ENCODE peak calls at places on chromosomes 13 and 19, in eight cellular contexts. Y is heart left ventricle; V is fibroblast of the aortic adventitia; A is brain microvascular endothelial cell; G is ascending aorta; C is GM12878; U is effector memory CD4-positive, alpha-beta T cell; Z is esophagus muscularis mucosa. Q is an unnamed sample.

GRCh38 chr13:83884141-83884540 is 1.9 kb upstream of the SLITRK1 start:
- DNase-seq in Y (no peak), V (no peak), A (no peak), G (no peak), C (no peak), U (no peak), Z (no peak), Q (no peak)

GRCh38 chr19:19817357-19817756 is 4.2 kb downstream of the ZNF506 start:
- DNase-seq in Y (no peak), V (no peak), A (no peak), G (no peak), C (no peak), U (peak), Z (no peak), Q (no peak)

GRCh38 chr19:6417713-6418561 is 6.7 kb downstream of the KHSRP start:
- DNase-seq in Y (no peak), V (no peak), A (no peak), G (no peak), C (no peak), U (no peak), Z (no peak), Q (no peak)

GRCh38 chr13:83935566-83935965 is 53.3 kb upstream of the SLITRK1 start:
- DNase-seq in Y (no peak), V (no peak), A (no peak), G (no peak), C (no peak), U (no peak), Z (no peak), Q (no peak)

GRCh38 chr19:31054430-31054829 is 294.8 kb downstream of the TSHZ3 start:
- DNase-seq in Y (peak), V (peak), A (peak), G (no peak), C (no peak), U (peak), Z (peak), Q (peak)

GRCh38 chr19:14472202-14472961 is 2.8 kb downstream of the PTGER1 start:
- DNase-seq in Y (peak), V (peak), A (no peak), G (peak), C (no peak), U (peak), Z (peak), Q (no peak)

GRCh38 chr19:30784850-30785459 is 412.8 kb downstream of the ZNF536 start:
- DNase-seq in Y (peak), V (peak), A (peak), G (peak), C (no peak), U (peak), Z (peak), Q (no peak)

GRCh38 chr19:14722127-14722526 is 32.3 kb downstream of the ZNF333 start:
- DNase-seq in Y (no peak), V (no peak), A (no peak), G (no peak), C (no peak), U (no peak), Z (no peak), Q (no peak)

GRCh38 chr19:40474737-40475136 is 7.9 kb downstream of the SPTBN4 start:
- DNase-seq in Y (no peak), V (no peak), A (no peak), G (no peak), C (no peak), U (no peak), Z (no peak), Q (no peak)

GRCh38 chr19:21134934-21135366 is 6.9 kb upstream of the ZNF431 start:
- DNase-seq in Y (no peak), V (no peak), A (no peak), G (no peak), C (no peak), U (no peak), Z (no peak), Q (no peak)

GRCh38 chr19:55703790-55704215 is 28.8 kb downstream of the EPN1 start:
- DNase-seq in Y (peak), V (peak), A (no peak), G (no peak), C (no peak), U (no peak), Z (no peak), Q (no peak)

GRCh38 chr13:30895773-30896172 is 10.3 kb upstream of the MEDAG start:
- DNase-seq in Y (no peak), V (peak), A (peak), G (peak), C (no peak), U (no peak), Z (no peak), Q (no peak)

GRCh38 chr19:4676955-4677731 is 7.0 kb upstream of the MYDGF start:
- DNase-seq in Y (no peak), V (peak), A (peak), G (no peak), C (no peak), U (no peak), Z (no peak), Q (no peak)

GRCh38 chr19:4673726-4674125 is 3.6 kb upstream of the MYDGF start:
- DNase-seq in Y (no peak), V (no peak), A (no peak), G (no peak), C (no peak), U (no peak), Z (no peak), Q (no peak)

GRCh38 chr19:4673216-4673615 is 3.1 kb upstream of the MYDGF start:
- DNase-seq in Y (no peak), V (no peak), A (no peak), G (no peak), C (no peak), U (no peak), Z (no peak), Q (no peak)

GRCh38 chr19:4678881-4679379 is 8.8 kb upstream of the MYDGF start:
- DNase-seq in Y (no peak), V (no peak), A (peak), G (no peak), C (no peak), U (no peak), Z (no peak), Q (no peak)

DNA sequence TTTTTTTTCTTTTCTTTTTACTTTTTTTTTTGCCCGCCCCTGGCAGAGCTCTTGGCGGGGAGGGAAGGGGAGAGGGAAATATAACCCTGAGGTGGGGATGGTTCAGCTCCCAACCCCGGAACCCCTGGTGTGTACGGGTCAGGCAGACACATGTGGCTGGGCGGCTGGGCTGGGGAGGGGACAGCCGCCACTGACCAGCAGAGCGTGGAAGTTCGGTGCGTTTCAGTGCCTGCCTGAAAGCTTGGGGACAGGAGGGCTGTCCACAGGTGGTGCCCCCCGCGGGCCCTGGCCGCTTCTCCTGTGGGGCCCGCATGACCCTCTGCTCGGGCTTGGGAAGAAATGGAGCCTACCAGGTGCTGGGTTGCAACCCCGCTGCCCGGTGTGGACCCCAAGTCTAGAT is 5.2 kb upstream of the MYDGF start:
- DNase-seq in Y (no peak), V (no peak), A (no peak), G (no peak), C (no peak), U (no peak), Z (no peak), Q (no peak)
- H3K4me3 ChIP-seq in Y (no peak), V (no peak), A (no peak), G (no peak), C (no peak), U (no peak), Z (no peak), Q (no peak)

GRCh38 chr13:110397445-110397844 is 90.4 kb downstream of the COL4A2 start:
- DNase-seq in Y (no peak), V (peak), A (no peak), G (peak), C (no peak), U (no peak), Z (no peak), Q (peak)
- H3K4me3 ChIP-seq in Y (no peak), V (peak), A (no peak), G (peak), C (no peak), U (no peak), Z (peak), Q (no peak)

GRCh38 chr13:110366733-110367132 is 59.6 kb downstream of the COL4A2 start:
- DNase-seq in Y (no peak), V (no peak), A (no peak), G (peak), C (no peak), U (no peak), Z (no peak), Q (no peak)
- H3K4me3 ChIP-seq in Y (no peak), V (no peak), A (no peak), G (no peak), C (no peak), U (no peak), Z (no peak), Q (no peak)

GRCh38 chr13:44577236-44578063 is 1.3 kb upstream of the TSC22D1 start:
- DNase-seq in Y (peak), V (peak), A (peak), G (peak), C (peak), U (peak), Z (peak), Q (peak)
- H3K4me3 ChIP-seq in Y (peak), V (peak), A (peak), G (peak), C (peak), U (peak), Z (peak), Q (peak)

DNA sequence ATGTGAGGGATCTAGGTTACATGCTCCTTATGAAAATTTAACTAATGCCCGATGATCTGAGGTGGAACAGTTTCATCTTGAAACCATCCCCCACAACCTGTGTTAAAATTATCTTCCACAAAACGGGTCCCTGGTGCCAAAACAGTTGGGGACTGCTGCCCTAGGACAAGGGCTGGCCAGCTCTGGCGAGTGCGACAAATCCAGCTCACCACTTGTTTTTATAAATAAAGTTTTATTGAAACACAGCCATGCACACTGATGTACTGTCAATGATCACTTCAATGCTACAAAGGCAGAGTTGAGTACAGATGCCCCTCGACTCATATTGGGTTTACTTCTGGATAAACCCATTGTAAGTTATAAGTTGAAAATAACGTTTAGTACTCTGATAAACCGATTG is 235.3 kb downstream of the ATP8A2 start:
- DNase-seq in Y (no peak), V (no peak), A (no peak), G (no peak), C (no peak), U (no peak), Z (no peak), Q (no peak)
- H3K4me3 ChIP-seq in Y (no peak), V (no peak), A (no peak), G (no peak), C (no peak), U (no peak), Z (no peak), Q (no peak)

GRCh38 chr13:98223741-98224140 is 46.7 kb upstream of the RNF113B start:
- DNase-seq in Y (no peak), V (no peak), A (no peak), G (no peak), C (no peak), U (no peak), Z (no peak), Q (no peak)
- H3K4me3 ChIP-seq in Y (no peak), V (no peak), A (no peak), G (no peak), C (no peak), U (no peak), Z (no peak), Q (no peak)

GRCh38 chr19:10422846-10423245 is 2.5 kb downstream of the PDE4A start:
- DNase-seq in Y (no peak), V (no peak), A (no peak), G (no peak), C (no peak), U (no peak), Z (no peak), Q (no peak)

GRCh38 chr19:10427169-10427568 is 6.8 kb downstream of the PDE4A start:
- DNase-seq in Y (no peak), V (no peak), A (no peak), G (no peak), C (no peak), U (no peak), Z (no peak), Q (no peak)

GRCh38 chr19:10421981-10422461 is 1.7 kb downstream of the PDE4A start:
- DNase-seq in Y (no peak), V (no peak), A (no peak), G (no peak), C (no peak), U (no peak), Z (no peak), Q (no peak)

GRCh38 chr19:10421240-10421948 is 1.1 kb downstream of the PDE4A start:
- DNase-seq in Y (no peak), V (no peak), A (no peak), G (no peak), C (no peak), U (no peak), Z (no peak), Q (no peak)

DNA sequence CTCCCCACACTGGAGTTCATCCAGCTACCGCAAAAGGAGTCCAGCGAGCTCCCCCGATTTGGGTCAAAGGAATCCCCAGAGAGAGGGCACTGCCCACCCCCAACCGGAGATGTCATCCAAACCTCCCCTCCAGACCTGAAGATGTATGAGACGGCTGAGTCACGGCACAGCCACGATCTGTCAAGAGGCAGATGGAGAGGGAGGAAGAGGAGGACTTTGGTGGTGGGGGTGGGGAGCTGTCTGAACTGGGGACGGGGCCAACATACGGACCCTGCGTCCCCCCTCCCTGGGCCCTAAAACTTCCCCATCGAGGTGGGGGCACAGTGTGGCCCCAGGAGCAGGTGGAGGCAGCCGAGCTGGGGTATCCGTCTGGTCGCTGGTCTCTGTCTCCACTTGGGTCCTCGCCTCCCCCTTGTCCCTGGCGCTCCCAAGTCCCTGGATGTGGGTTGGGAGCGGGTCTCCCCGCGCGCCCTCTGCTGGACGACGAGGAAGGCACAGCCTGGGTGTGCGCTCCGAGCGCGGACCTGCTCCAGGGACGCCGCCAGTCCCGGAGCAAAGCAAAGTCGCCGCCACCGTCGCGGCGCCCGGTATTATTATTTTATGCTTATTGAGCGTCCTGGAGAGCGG is 3.8 kb downstream of the PDE4A start:
- DNase-seq in Y (peak), V (peak), A (peak), G (peak), C (no peak), U (peak), Z (no peak), Q (no peak)
- H3K4me3 ChIP-seq in Y (peak), V (peak), A (peak), G (peak), C (peak), U (peak), Z (peak), Q (peak)

GRCh38 chr19:10518444-10519361 is 1.5 kb upstream of the S1PR5 start:
- DNase-seq in Y (no peak), V (no peak), A (no peak), G (no peak), C (no peak), U (no peak), Z (no peak), Q (no peak)
- H3K4me3 ChIP-seq in Y (no peak), V (no peak), A (peak), G (peak), C (no peak), U (no peak), Z (peak), Q (no peak)

GRCh38 chr13:26517931-26518330 is 39.6 kb upstream of the WASF3 start:
- DNase-seq in Y (no peak), V (no peak), A (no peak), G (no peak), C (no peak), U (no peak), Z (no peak), Q (no peak)
- H3K4me3 ChIP-seq in Y (no peak), V (no peak), A (no peak), G (no peak), C (no peak), U (no peak), Z (no peak), Q (no peak)

GRCh38 chr13:98353750-98354149 is 176.7 kb upstream of the RNF113B start:
- DNase-seq in Y (no peak), V (no peak), A (no peak), G (no peak), C (no peak), U (no peak), Z (no peak), Q (peak)

GRCh38 chr13:98349731-98350305 is 172.7 kb upstream of the RNF113B start:
- DNase-seq in Y (no peak), V (no peak), A (no peak), G (no peak), C (no peak), U (no peak), Z (no peak), Q (no peak)

GRCh38 chr13:98352226-98352625 is 175.2 kb upstream of the RNF113B start:
- DNase-seq in Y (no peak), V (no peak), A (no peak), G (no peak), C (no peak), U (no peak), Z (no peak), Q (no peak)

GRCh38 chr13:98350746-98351330 is 173.8 kb upstream of the RNF113B start:
- DNase-seq in Y (no peak), V (no peak), A (no peak), G (no peak), C (no peak), U (no peak), Z (no peak), Q (no peak)

GRCh38 chr13:98351636-98352035 is 174.6 kb upstream of the RNF113B start:
- DNase-seq in Y (no peak), V (no peak), A (no peak), G (no peak), C (no peak), U (no peak), Z (no peak), Q (no peak)
- H3K4me3 ChIP-seq in Y (no peak), V (no peak), A (no peak), G (no peak), C (no peak), U (no peak), Z (no peak), Q (no peak)